ENCODE peak calls at places on chromosomes 2 and 18, in six cellular contexts. D, P, R, T, Y and O are unnamed samples.

GRCh38 chr18:46449499-46449898 is 207.5 kb downstream of the LOXHD1 start:
- DNase-seq in D (no peak), P (no peak), R (no peak), T (no peak), Y (no peak), O (no peak)

GRCh38 chr2:38178142-38178541 is 102.2 kb upstream of the CYP1B1 start:
- DNase-seq in D (peak; percentile 57), P (no peak), R (no peak), T (no peak), Y (no peak), O (peak; percentile 69)

GRCh38 chr18:46393230-46393629 is 263.8 kb downstream of the LOXHD1 start:
- DNase-seq in D (no peak), P (no peak), R (no peak), T (no peak), Y (no peak), O (peak; percentile 37)

GRCh38 chr2:151760139-151760650 is 25.9 kb upstream of the NEB start:
- DNase-seq in D (no peak), P (no peak), R (no peak), T (no peak), Y (no peak), O (no peak)

GRCh38 chr2:74777161-74777900 is 56.6 kb upstream of the HK2 start:
- DNase-seq in D (no peak), P (no peak), R (no peak), T (no peak), Y (no peak), O (no peak)

GRCh38 chr2:97849881-97850540 is 136.6 kb downstream of the ZAP70 start:
- DNase-seq in D (peak; percentile 36), P (no peak), R (no peak), T (no peak), Y (no peak), O (no peak)

GRCh38 chr2:126669772-126670171 is 13.8 kb downstream of the GYPC start:
- DNase-seq in D (peak; percentile 20), P (no peak), R (no peak), T (no peak), Y (no peak), O (no peak)

GRCh38 chr18:24319757-24320156 is 77.9 kb downstream of the OSBPL1A start:
- DNase-seq in D (no peak), P (no peak), R (no peak), T (no peak), Y (no peak), O (no peak)

GRCh38 chr18:22683196-22683676 is 249.9 kb upstream of the RBBP8 start:
- DNase-seq in D (peak; percentile 83), P (no peak), R (peak; percentile 47), T (no peak), Y (no peak), O (peak; percentile 81)

GRCh38 chr18:9612215-9612830 is 2.0 kb downstream of the PPP4R1 start:
- DNase-seq in D (peak; percentile 77), P (peak; percentile 60), R (no peak), T (peak; percentile 3), Y (no peak), O (no peak)

GRCh38 chr18:5498452-5498851 is 45.3 kb downstream of the EPB41L3 start:
- DNase-seq in D (no peak), P (no peak), R (no peak), T (no peak), Y (no peak), O (no peak)

GRCh38 chr18:9741461-9741820 is 33.3 kb downstream of the RAB31 start:
- DNase-seq in D (no peak), P (no peak), R (no peak), T (no peak), Y (no peak), O (no peak)

GRCh38 chr2:26605969-26606846 is 35.0 kb downstream of the CIB4 start:
- DNase-seq in D (no peak), P (no peak), R (no peak), T (no peak), Y (no peak), O (no peak)

GRCh38 chr18:50644807-50645206 is 84.9 kb downstream of the MAPK4 start:
- DNase-seq in D (no peak), P (no peak), R (no peak), T (peak; percentile 31), Y (no peak), O (no peak)

GRCh38 chr2:106158871-106159270 is 35.2 kb downstream of the UXS1 start:
- DNase-seq in D (no peak), P (no peak), R (no peak), T (no peak), Y (no peak), O (no peak)

GRCh38 chr2:67565761-67566160 is 168.6 kb downstream of the ETAA1 start:
- DNase-seq in D (peak; percentile 46), P (no peak), R (peak; percentile 24), T (no peak), Y (no peak), O (peak; percentile 25)

GRCh38 chr2:158205215-158205614 is 103.5 kb downstream of the UPP2 start:
- DNase-seq in D (no peak), P (peak; percentile 35), R (no peak), T (no peak), Y (no peak), O (no peak)

GRCh38 chr2:238967978-238968360 is 120.1 kb downstream of the TWIST2 start:
- DNase-seq in D (no peak), P (no peak), R (no peak), T (no peak), Y (no peak), O (no peak)